ENCODE peak calls at places on chromosomes 11 and 22, in five cellular contexts. T is AG09309, L is Caco-2, K is AG04450, C is AG10803. A is an unnamed sample.

GRCh38 chr11:83823461-83824025 is 537.4 kb upstream of the CCDC90B start:
- DNase-seq in T (no peak), L (no peak), K (no peak), C (no peak), A (no peak)

GRCh38 chr22:20031732-20032406 is 11.0 kb downstream of the TANGO2 start:
- DNase-seq in T (no peak), L (no peak), K (no peak), C (no peak), A (no peak)

GRCh38 chr11:79461144-79461543 is 20.3 kb upstream of the TENM4 start:
- DNase-seq in T (no peak), L (no peak), K (no peak), C (peak; percentile 69), A (no peak)

GRCh38 chr11:101797335-101797734 is 117.5 kb upstream of the CEP126 start:
- DNase-seq in T (no peak), L (no peak), K (no peak), C (peak; percentile 10), A (no peak)

GRCh38 chr11:70915158-70915795 is 337.1 kb downstream of the SHANK2 start:
- DNase-seq in T (no peak), L (no peak), K (no peak), C (no peak), A (no peak)

GRCh38 chr22:48744967-48745841 is 1082.5 kb downstream of the BRD1 start:
- DNase-seq in T (no peak), L (peak; percentile 7), K (no peak), C (no peak), A (no peak)

GRCh38 chr11:11894486-11894885 is 52.7 kb downstream of the USP47 start:
- DNase-seq in T (no peak), L (no peak), K (no peak), C (no peak), A (no peak)

GRCh38 chr11:7892751-7893356 is 38.2 kb downstream of the OR10A6 start:
- DNase-seq in T (no peak), L (no peak), K (peak; percentile 50), C (peak; percentile 70), A (no peak)

GRCh38 chr22:30398685-30399680 is 2.2 kb downstream of the SEC14L2 start:
- DNase-seq in T (no peak), L (no peak), K (no peak), C (no peak), A (no peak)

GRCh38 chr11:19555266-19555665 is 157.4 kb upstream of the NAV2 start:
- DNase-seq in T (no peak), L (peak; percentile 76), K (no peak), C (no peak), A (no peak)

GRCh38 chr11:12704049-12704448 is 29.8 kb downstream of the TEAD1 start:
- DNase-seq in T (no peak), L (no peak), K (peak; percentile 59), C (no peak), A (no peak)

GRCh38 chr11:104015649-104016415 is 20.6 kb upstream of the DDI1 start:
- DNase-seq in T (no peak), L (no peak), K (no peak), C (no peak), A (no peak)

GRCh38 chr11:68857037-68857586 is 15.4 kb upstream of the CPT1A start:
- DNase-seq in T (no peak), L (no peak), K (no peak), C (no peak), A (no peak)

GRCh38 chr11:81673001-81673400 is 1060.7 kb downstream of the FAM181B start:
- DNase-seq in T (no peak), L (no peak), K (peak; percentile 4), C (peak; percentile 11), A (no peak)

GRCh38 chr11:58742981-58743880 is 11.5 kb upstream of the GLYAT start:
- DNase-seq in T (no peak), L (no peak), K (no peak), C (no peak), A (no peak)
- TF ChIP-seq CTCF in T (peak; percentile 6), L (peak; percentile 29), K (peak; percentile 13), C (no peak), A (peak; percentile 38)

DNA sequence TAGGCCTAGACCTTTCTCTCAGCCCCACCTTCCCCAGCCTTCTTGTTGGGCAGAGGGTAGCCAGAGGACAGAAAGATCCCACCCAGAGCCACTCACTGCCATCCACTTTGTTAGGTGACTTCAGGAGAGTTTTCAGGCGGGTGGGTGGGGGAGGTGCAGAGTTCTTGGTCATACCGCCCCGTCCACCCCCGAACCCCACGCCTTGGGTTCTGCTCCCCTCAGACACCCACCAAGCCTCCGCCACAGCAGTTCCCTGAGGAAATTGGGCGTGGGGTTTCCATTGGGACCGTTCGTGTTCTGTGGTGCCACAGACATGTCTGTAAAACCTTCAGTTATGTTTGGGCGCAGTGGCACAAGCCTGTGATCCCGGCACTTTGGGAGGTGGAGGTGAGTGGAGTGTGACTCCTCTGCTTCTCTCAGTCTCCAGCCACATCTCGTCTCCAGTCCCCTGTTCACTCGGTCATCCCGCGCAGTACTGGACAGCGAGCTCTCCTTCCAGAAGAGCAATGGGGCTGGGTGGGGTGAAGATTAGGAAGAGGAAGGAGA is 1.5 kb downstream of the MIF start:
- DNase-seq in T (no peak), L (no peak), K (no peak), C (no peak), A (no peak)
- H3K4me3 ChIP-seq in T (peak overlapping the region; percentile 83), L (peak overlapping the region; percentile 84), K (peak overlapping the region; percentile 85), C (peak overlapping the region; percentile 82), A (peak overlapping the region; percentile 86)

DNA sequence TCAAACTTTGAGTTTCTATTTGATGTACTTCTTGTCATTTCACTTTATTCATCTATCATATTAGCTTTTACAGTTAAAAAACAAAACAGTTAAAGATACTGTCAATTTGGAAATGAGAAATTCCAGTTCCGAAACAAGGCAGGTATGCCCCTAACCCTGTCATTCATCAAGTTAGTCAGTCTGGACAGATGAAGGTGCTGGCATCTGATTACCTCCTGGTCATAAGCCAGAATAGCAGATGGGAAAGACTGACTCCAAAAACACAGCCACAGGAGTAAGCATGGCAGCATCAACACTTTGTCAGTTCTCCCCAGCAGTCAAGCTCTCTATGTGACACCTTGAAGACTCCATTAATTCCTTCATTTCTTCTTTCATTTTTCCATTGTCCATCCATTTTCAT is 4.3 kb downstream of the LRRC51 start:
- DNase-seq in T (no peak), L (no peak), K (no peak), C (no peak), A (no peak)
- TF ChIP-seq CTCF in T (no peak), L (no peak), K (no peak), C (no peak), A (no peak)

GRCh38 chr11:134410766-134411165 is 1.3 kb downstream of the B3GAT1 start:
- DNase-seq in T (no peak), L (no peak), K (no peak), C (no peak), A (no peak)

GRCh38 chr11:134411887-134412507 is at the start of gene B3GAT1:
- DNase-seq in T (no peak), L (no peak), K (no peak), C (no peak), A (no peak)

GRCh38 chr11:134414036-134414731 is 2.1 kb upstream of the B3GAT1 start:
- DNase-seq in T (no peak), L (no peak), K (no peak), C (no peak), A (no peak)

GRCh38 chr11:134413334-134414035 is 1.4 kb upstream of the B3GAT1 start:
- DNase-seq in T (no peak), L (no peak), K (no peak), C (no peak), A (no peak)

DNA sequence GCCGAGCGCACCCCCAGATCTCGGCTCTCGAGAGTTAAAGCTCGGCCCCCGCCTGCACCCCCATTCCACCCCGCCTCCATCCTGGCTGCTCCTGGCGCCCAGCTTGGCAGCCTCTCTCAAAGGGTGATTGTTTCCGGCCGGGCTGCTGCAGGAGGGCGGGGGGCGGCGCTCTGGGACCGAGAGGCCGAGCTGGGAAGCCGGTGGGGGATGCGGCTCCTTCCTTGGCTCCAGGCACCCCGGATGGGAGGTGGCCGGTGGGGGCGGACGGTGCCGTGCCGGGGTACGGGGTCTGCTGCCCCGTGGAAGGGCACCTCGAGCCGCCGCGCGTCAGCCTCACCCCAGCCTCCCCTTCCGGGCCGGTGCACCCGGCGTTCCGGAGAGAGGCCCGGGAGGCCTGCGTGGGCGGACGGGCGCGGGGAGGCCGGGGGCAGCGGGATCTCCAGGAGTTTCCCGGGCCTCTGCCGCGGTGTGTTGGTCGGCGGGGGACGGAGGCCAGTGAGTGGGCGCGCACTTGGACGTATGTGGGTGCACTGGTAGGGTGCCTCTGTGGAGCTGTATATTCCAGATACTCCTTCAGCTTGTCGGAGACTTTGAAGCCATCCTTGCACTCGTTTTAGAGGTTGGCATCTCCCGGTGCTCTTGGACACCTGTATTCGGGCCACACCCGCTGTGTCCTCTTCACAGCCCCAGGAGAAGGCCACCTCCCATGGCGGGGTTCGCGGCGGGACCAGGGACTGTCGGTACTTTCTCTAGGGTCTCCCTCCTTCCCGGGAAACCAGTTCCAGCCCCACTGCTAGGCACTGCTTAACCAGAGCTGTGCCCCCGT is 679 bp upstream of the B3GAT1 start:
- DNase-seq in T (no peak), L (no peak), K (no peak), C (no peak), A (no peak)
- H3K4me3 ChIP-seq in T (no peak overlapping the region), L (peak overlapping the region; percentile 17), K (no peak overlapping the region), C (no peak overlapping the region), A (peak overlapping the region; percentile 52)

GRCh38 chr11:61955416-61956135 is 5.4 kb downstream of the BEST1 start:
- DNase-seq in T (no peak), L (no peak), K (no peak), C (peak; percentile 21), A (no peak)

GRCh38 chr11:61956191-61957027 is 6.3 kb downstream of the BEST1 start:
- DNase-seq in T (no peak), L (no peak), K (no peak), C (no peak), A (no peak)

GRCh38 chr11:61952882-61953281 is 2.7 kb downstream of the BEST1 start:
- DNase-seq in T (no peak), L (no peak), K (no peak), C (no peak), A (no peak)

GRCh38 chr11:61954106-61955030 is 4.2 kb downstream of the BEST1 start:
- DNase-seq in T (no peak), L (no peak), K (no peak), C (peak; percentile 61), A (no peak)

GRCh38 chr11:61955031-61955415 is 4.9 kb downstream of the BEST1 start:
- DNase-seq in T (peak; percentile 72), L (peak; percentile 67), K (no peak), C (peak; percentile 89), A (no peak)
- TF ChIP-seq CTCF in T (peak; percentile 35), L (no peak), K (peak; percentile 31), C (peak; percentile 48), A (peak; percentile 26)